ENCODE peak calls at places on chromosomes 4 and X, in four cellular contexts. R is left lung; B is SJSA1; I is CD4-positive, alpha-beta memory T cell. C is an unnamed sample. For H3K9me3, the result is how much of the 10 kb centered on the place peaks cover.

GRCh38 chr4:24235609-24236008 is 345.8 kb upstream of the PPARGC1A start:
- DNase-seq in R (no peak), B (no peak), I (no peak), C (no peak)

GRCh38 chr4:16508968-16509367 is 282.7 kb upstream of the TAPT1 start:
- DNase-seq in B (no peak), R (no peak), I (no peak), C (no peak)

GRCh38 chr4:103306870-103307345 is 108.8 kb upstream of the CENPE start:
- DNase-seq in R (peak), I (no peak), B (no peak), C (no peak)

GRCh38 chrX:22575161-22575845 is 302.6 kb downstream of the CBLL2 start:
- DNase-seq in B (no peak), I (no peak), R (no peak), C (no peak)

GRCh38 chr4:165325732-165326512 is 1.5 kb upstream of the MSMO1 start:
- DNase-seq in B (peak), I (no peak), R (no peak), C (no peak)

GRCh38 chr4:153346563-153346962 is 2.1 kb downstream of the MND1 start:
- DNase-seq in R (no peak), B (no peak), I (no peak), C (no peak)

GRCh38 chr4:180422989-180423766 is 1820.0 kb upstream of the TENM3 start:
- DNase-seq in B (no peak), R (no peak), I (no peak), C (no peak)

GRCh38 chrX:30693999-30694650 is 40.9 kb downstream of the GK start:
- DNase-seq in B (no peak), R (no peak), I (no peak), C (no peak)

GRCh38 chr4:55184600-55185523 is 59.5 kb upstream of the KDR start:
- DNase-seq in I (peak), B (no peak), R (no peak), C (no peak)

GRCh38 chrX:9352683-9353430 is 112.0 kb upstream of the TBL1X start:
- DNase-seq in B (peak), I (peak), R (peak), C (no peak)

GRCh38 chrX:3522016-3522690 is 175.7 kb upstream of the MXRA5 start:
- DNase-seq in R (no peak), B (no peak), I (no peak), C (no peak)

DNA sequence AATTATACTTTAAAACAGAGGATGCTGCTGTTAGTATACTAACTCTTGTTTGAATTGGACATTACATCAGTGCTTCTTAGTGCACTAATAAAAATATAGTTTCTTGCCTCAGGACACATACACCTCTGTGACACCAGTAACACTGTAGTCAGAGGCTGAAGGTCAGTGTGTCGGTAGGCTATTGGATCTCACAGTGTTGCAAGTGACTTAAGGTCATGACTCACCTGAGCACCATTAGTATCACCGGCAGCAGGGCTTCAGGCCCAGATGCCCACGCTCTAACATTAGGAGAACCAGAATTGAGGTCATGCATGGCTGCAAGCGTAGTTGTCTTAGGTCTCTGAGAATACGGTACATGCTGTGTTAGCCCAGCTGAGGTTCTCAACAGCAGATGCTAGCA is 15.2 kb downstream of the ETDC start:
- DNase-seq in B (no peak), I (no peak), R (no peak), C (no peak)
- H3K9me3 ChIP-seq in B (under half), I (under half), R (under half), C (under half)

GRCh38 chr4:112832493-112832892 is 195.6 kb downstream of the LARP7 start:
- DNase-seq in R (no peak), B (no peak), I (no peak), C (no peak)

GRCh38 chr4:112840619-112841018 is 203.7 kb downstream of the LARP7 start:
- DNase-seq in R (no peak), I (no peak), B (no peak), C (no peak)

GRCh38 chr4:112840061-112840460 is 203.1 kb downstream of the LARP7 start:
- DNase-seq in R (no peak), I (no peak), B (no peak), C (no peak)

GRCh38 chr4:112842513-112842912 is 205.6 kb downstream of the LARP7 start:
- DNase-seq in B (no peak), I (no peak), R (no peak), C (no peak)

DNA sequence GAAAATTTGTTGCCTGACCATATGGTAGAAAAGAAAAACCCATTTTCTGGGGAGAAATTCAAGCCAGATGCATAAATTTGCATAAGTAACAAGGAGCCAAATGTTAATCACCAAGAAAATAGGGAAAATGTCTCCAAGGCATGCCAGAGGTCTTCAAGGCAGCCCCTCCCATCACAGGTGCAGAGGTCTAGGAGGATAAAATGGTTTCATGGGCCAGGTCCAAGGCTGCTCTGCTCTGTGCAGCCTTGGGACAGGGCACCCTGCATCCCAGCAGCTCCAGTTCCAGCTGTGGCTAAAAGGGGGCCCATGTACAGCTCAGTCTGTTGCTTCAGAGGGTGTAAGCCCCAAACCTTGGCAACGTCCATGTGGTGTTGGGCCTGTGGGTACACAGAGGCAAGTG is 200.0 kb downstream of the LARP7 start:
- DNase-seq in B (no peak), I (no peak), R (no peak), C (no peak)
- H3K9me3 ChIP-seq in B (under half), I (under half), R (under half), C (under half)

GRCh38 chrX:67004451-67004850 is 365.6 kb upstream of the EDA2R start:
- DNase-seq in R (no peak), B (no peak), I (no peak), C (no peak)
- H3K9me3 ChIP-seq in R (under half), B (under half), I (under half), C (under half)

DNA sequence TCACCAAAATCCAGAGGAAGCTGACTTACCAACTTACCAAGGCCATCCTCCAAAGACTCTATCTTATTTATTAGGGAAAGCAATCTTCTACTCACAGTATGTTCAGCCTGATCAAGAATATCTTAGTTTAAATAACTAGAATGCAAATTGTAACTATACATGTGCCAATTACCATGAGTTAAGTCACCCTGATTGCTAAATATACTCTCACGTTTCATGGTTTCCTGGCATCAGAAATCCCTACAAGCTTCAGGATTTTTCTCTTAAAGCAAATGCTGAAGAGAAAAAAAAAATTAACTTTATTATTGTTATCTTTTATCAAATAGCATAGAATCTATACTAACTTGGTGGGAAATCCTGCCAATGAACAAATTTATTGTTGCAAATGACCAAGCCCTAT is 63.0 kb upstream of the MXD4 start:
- DNase-seq in B (no peak), I (no peak), R (no peak), C (no peak)
- H3K9me3 ChIP-seq in B (under half), I (under half), R (under half), C (under half)